ENCODE peak calls at places on chromosomes 11 and 22, in four cellular contexts. P, U, W and B are unnamed samples.

GRCh38 chr11:131762346-131763110 is 392.1 kb downstream of the NTM start:
- DNase-seq in W (no peak), P (no peak), U (no peak), B (no peak)

GRCh38 chr22:23305321-23305910 is 125.1 kb downstream of the BCR start:
- DNase-seq in P (peak), U (no peak), W (no peak), B (peak)

GRCh38 chr11:86916330-86916729 is 38.9 kb downstream of the FZD4 start:
- DNase-seq in P (no peak), W (no peak), U (no peak), B (peak)

GRCh38 chr11:67276821-67277230 is 10.6 kb downstream of the GRK2 start:
- DNase-seq in P (no peak), U (no peak), W (peak), B (peak)

GRCh38 chr22:49549256-49549655 is 278.4 kb downstream of the BRD1 start:
- DNase-seq in P (no peak), W (no peak), U (no peak), B (no peak)

GRCh38 chr11:135027461-135027860 is 615.4 kb upstream of the B3GAT1 start:
- DNase-seq in W (peak), P (no peak), U (no peak), B (peak)

GRCh38 chr22:50620861-50621490 is 7.0 kb downstream of the ARSA start:
- DNase-seq in U (peak), P (no peak), W (no peak), B (no peak)

GRCh38 chr11:95999604-96000003 is 75.7 kb upstream of the MTMR2 start:
- DNase-seq in W (no peak), U (no peak), P (no peak), B (no peak)

GRCh38 chr11:112538529-112538928 is 277.9 kb upstream of the PLET1 start:
- DNase-seq in U (no peak), W (no peak), P (no peak), B (no peak)

GRCh38 chr11:83521647-83522596 is 235.8 kb upstream of the CCDC90B start:
- DNase-seq in P (peak), U (no peak), W (peak), B (peak)

GRCh38 chr11:38818720-38819119 is 2220.7 kb upstream of the RAG2 start:
- DNase-seq in W (no peak), U (no peak), P (no peak), B (peak)

GRCh38 chr11:86172894-86173293 is 71.7 kb upstream of the EED start:
- DNase-seq in P (no peak), U (no peak), W (peak), B (peak)

GRCh38 chr22:39317756-39318506 is 1.5 kb downstream of the RPL3 start:
- DNase-seq in U (no peak), P (no peak), W (no peak), B (peak)

GRCh38 chr11:109914038-109914437 is 179.2 kb upstream of the ZC3H12C start:
- DNase-seq in P (no peak), W (no peak), U (no peak), B (no peak)

GRCh38 chr11:130467116-130467990 is 18.9 kb downstream of the ADAMTS15 start:
- DNase-seq in P (no peak), W (no peak), U (no peak), B (no peak)

GRCh38 chr11:80521592-80521991 is 1080.8 kb upstream of the TENM4 start:
- DNase-seq in P (no peak), W (no peak), U (no peak), B (no peak)

GRCh38 chr11:36088234-36088975 is 144.5 kb downstream of the LDLRAD3 start:
- DNase-seq in P (no peak), W (no peak), U (no peak), B (peak)

GRCh38 chr11:35334385-35335090 is 84.8 kb downstream of the SLC1A2 start:
- DNase-seq in U (peak), P (no peak), W (no peak), B (no peak)

GRCh38 chr22:20781272-20781990 is 7.5 kb downstream of the SERPIND1 start:
- DNase-seq in U (no peak), W (peak), P (no peak), B (peak)

GRCh38 chr11:72174299-72175070 is 17.5 kb upstream of the FOLR1 start:
- DNase-seq in U (no peak), W (no peak), P (no peak), B (no peak)

GRCh38 chr22:42994917-42995562 is 19.9 kb downstream of the PACSIN2 start:
- DNase-seq in P (no peak), U (peak), W (no peak), B (peak)

GRCh38 chr22:50205781-50206569 is 5.2 kb downstream of the SELENOO start:
- DNase-seq in U (no peak), W (no peak), P (no peak), B (no peak)

GRCh38 chr11:71324788-71325417 is 72.5 kb upstream of the SHANK2 start:
- DNase-seq in W (no peak), P (no peak), U (no peak), B (no peak)

GRCh38 chr11:68266121-68266891 is 5.5 kb downstream of the C11orf24 start:
- DNase-seq in U (peak), P (no peak), W (no peak), B (no peak)

GRCh38 chr22:41092847-41093371 is 517 bp downstream of the EP300 start:
- DNase-seq in U (no peak), P (peak), W (peak), B (peak)

GRCh38 chr22:29216873-29217666 is 11.4 kb downstream of the EMID1 start:
- DNase-seq in U (no peak), P (peak), W (no peak), B (peak)

GRCh38 chr11:1876361-1877063 is 15.2 kb downstream of the PRR33 start:
- DNase-seq in W (peak), P (peak), U (no peak), B (no peak)

GRCh38 chr11:65425971-65426838 is 3.6 kb downstream of the NEAT1 start:
- DNase-seq in W (peak), P (no peak), U (no peak), B (peak)

GRCh38 chr11:17412488-17413180 is 24.2 kb upstream of the KCNJ11 start:
- DNase-seq in W (no peak), U (no peak), P (no peak), B (no peak)

GRCh38 chr11:128837627-128838026 is 29.5 kb downstream of the KCNJ1 start:
- DNase-seq in U (no peak), W (no peak), P (no peak), B (no peak)

GRCh38 chr11:93935826-93936225 is 85.3 kb upstream of the HEPHL1 start:
- DNase-seq in U (no peak), P (no peak), W (no peak), B (no peak)

GRCh38 chr11:35276396-35276795 is 137.4 kb downstream of the CD44 start:
- DNase-seq in U (no peak), P (no peak), W (no peak), B (peak)

DNA sequence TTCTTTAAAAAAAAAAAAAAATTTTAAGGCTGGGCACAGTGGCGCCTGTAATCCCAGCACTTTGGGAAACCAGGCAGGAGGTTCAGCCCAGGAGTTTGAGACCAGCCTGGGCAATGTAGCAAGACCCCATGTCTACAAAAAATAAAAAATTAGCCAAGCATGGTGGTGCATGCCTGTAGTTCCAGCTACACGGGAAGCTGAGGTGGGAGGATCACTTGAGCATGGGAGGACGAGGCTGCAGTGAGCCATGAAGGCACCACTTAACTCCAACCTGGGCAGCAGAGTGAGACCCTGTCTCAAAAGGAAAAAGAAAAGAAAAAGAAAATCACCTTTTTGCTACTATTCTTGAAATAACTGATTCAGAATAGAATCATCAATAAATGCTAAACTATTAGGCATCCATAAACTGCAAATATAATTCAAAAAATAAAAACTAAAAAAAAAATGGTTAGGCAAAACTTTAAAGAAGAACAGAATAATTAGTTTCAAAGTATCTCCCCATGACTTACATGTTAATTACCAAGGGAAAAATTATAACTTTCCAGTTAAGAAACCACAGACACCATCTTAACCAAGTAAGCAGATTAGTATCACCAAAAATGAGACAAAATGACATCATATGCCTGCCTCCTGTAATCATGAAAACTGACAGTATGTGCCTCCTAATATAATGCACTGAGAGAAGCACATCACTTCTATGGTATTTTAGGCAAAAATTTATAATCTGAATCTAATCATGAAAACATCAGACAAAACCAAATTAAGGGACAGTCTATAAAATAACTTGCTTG is 63.6 kb downstream of the DENND5A start:
- DNase-seq in W (no peak), U (no peak), P (no peak), B (no peak)
- H3K27ac ChIP-seq in W (no peak), U (no peak), P (no peak), B (no peak)

GRCh38 chr11:27213232-27213660 is 149.8 kb downstream of the CCDC34 start:
- DNase-seq in W (no peak), P (no peak), U (peak), B (peak)
- TF ChIP-seq MXI1 in W (no peak), P (no peak), U (no peak), B (no peak)

GRCh38 chr11:125344846-125345705 is 151.0 kb downstream of the FEZ1 start:
- DNase-seq in W (no peak), U (no peak), P (no peak), B (no peak)

GRCh38 chr11:125345706-125346561 is 150.1 kb downstream of the FEZ1 start:
- DNase-seq in W (peak), P (peak), U (no peak), B (peak)

GRCh38 chr11:125348141-125348651 is 147.9 kb downstream of the FEZ1 start:
- DNase-seq in U (no peak), P (no peak), W (no peak), B (no peak)

GRCh38 chr11:125347261-125347585 is 148.8 kb downstream of the FEZ1 start:
- DNase-seq in P (no peak), U (no peak), W (no peak), B (no peak)

DNA sequence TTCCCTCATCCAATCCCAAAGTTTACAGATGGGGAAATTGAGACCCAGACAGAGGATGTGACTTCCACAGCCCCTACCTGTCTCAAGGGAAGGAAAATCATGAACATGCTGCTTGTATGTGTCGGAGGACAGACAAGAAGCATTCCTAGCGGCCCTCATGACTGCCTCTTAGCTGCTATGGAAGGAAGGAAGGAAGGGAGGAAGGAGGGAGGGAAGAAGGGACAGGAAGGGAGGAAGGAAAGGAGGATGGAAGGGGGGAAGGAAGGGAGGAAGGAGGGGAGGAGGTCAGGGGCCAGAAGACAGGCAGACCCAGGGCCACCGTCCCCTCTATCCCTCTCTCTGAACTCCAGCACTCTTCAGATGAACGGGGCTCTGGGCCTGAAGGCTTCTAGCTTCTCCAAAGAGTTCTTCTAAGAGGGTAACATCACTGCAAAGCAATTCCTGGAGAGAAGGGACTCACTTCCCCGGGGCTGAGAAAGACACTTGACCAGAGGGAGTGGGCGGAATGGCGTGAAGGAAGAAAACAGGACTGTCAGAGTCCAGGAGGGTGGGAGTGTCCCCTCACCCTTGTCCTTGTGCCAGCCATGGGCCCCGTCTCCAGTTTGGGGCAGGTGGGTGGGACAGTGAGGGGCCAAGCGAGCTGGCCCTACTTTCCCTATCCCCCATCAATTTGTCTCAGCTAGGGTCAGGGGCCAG is 149.4 kb downstream of the FEZ1 start:
- DNase-seq in U (no peak), W (no peak), P (no peak), B (no peak)
- TF ChIP-seq RCOR1 in U (no peak), W (no peak), P (no peak), B (no peak)

DNA sequence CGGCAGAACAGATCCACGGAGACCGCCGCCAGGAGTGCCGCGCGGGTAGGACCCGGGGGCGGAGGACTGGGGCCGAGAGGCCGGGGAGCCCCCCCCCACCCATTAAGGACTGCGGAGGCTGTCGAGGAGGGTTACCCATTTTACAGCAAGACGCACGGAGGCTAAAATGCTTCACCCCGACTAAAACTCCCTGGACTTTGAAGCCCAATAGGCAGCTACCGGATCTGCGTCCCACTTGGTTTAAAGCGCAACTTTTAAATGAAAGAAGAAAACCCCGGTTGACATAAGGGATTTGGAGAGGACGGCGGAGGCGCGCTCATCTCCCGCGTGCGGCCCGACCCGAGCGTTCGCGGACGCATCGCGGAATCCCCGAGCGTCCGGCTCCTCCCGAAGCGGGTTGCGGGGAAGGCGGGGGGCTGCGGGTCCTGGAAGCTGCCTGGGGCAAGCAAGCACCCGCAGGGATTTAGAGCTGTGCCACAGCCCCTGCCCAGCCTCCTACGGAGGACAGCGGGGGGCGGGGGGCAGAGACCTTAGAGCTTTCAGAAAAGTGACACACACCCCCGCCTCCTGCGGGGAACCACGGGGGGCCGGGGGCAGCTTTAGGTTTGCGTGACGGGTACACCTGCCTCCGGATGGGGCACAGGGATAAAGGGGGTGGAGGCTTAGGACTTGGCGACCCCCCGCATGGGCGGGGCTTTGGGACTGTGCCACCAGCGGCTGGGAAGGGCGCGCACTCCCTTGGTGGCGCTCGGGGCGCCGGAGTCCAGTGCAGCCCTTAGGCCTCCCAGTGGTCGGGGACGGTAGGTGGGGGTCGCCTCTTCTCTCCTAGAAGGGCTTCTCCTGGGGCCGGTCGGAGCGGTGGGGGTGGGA is 761 bp upstream of the CELSR1 start:
- DNase-seq in U (no peak), W (no peak), P (peak), B (peak)
- H3K27ac ChIP-seq in U (no peak), W (no peak), P (no peak), B (no peak)